ENCODE peak calls at places on chromosomes 6 and 20, in six cellular contexts. A is pancreas, X is fibroblast of lung, K is right cardiac atrium, Y is GM23338, L is IMR-90. J is an unnamed sample. For H3K27me3, the result is how much of the 10 kb centered on the place peaks cover.

GRCh38 chr20:39290575-39290974 is 328.4 kb downstream of the DHX35 start:
- DNase-seq in K (no peak), L (no peak), Y (peak), A (no peak), X (no peak), J (no peak)

GRCh38 chr6:52371656-52372151 is 9.8 kb downstream of the PAQR8 start:
- DNase-seq in L (no peak), A (no peak), Y (no peak), X (peak), K (no peak), J (peak)

GRCh38 chr6:125102901-125103300 is 50.7 kb upstream of the TPD52L1 start:
- DNase-seq in K (no peak), L (peak), Y (no peak), A (no peak), X (peak), J (no peak)

GRCh38 chr20:22720206-22720605 is 135.8 kb upstream of the FOXA2 start:
- DNase-seq in K (no peak), X (no peak), L (no peak), A (no peak), Y (no peak), J (no peak)

GRCh38 chr6:137927777-137928218 is 60.7 kb downstream of the TNFAIP3 start:
- DNase-seq in Y (no peak), L (peak), X (peak), A (no peak), K (peak), J (peak)

GRCh38 chr6:18260448-18261106 is 3.8 kb downstream of the DEK start:
- DNase-seq in L (peak), A (no peak), X (peak), K (peak), Y (no peak), J (no peak)

GRCh38 chr6:35474978-35475570 is 6.9 kb downstream of the RPL10A start:
- DNase-seq in X (no peak), A (no peak), K (no peak), Y (no peak), L (no peak), J (no peak)

GRCh38 chr6:154969796-154970195 is 25.3 kb upstream of the TIAM2 start:
- DNase-seq in Y (no peak), L (no peak), X (peak), A (no peak), K (no peak), J (peak)

GRCh38 chr6:72530152-72530551 is 91.7 kb upstream of the KCNQ5 start:
- DNase-seq in X (no peak), A (no peak), K (no peak), Y (no peak), L (no peak), J (no peak)

GRCh38 chr6:26152226-26153101 is 65.2 kb downstream of the HFE start:
- DNase-seq in X (no peak), Y (no peak), K (no peak), A (no peak), L (no peak), J (peak)

GRCh38 chr6:105373481-105373880 is 29.4 kb downstream of the PREP start:
- DNase-seq in K (no peak), L (no peak), A (no peak), Y (no peak), X (no peak), J (no peak)

GRCh38 chr6:168737481-168737880 is 296.5 kb downstream of the SMOC2 start:
- DNase-seq in X (no peak), A (no peak), Y (peak), K (no peak), L (no peak), J (no peak)

GRCh38 chr6:50850860-50851259 is 32.2 kb downstream of the TFAP2B start:
- DNase-seq in K (no peak), A (no peak), X (no peak), L (no peak), Y (no peak), J (no peak)

GRCh38 chr20:25242231-25242630 is 5.7 kb upstream of the PYGB start:
- DNase-seq in K (no peak), L (no peak), Y (no peak), X (no peak), A (no peak), J (no peak)

GRCh38 chr6:149847943-149848267 is 16.3 kb downstream of the LRP11 start:
- DNase-seq in K (no peak), L (no peak), Y (no peak), A (no peak), X (no peak), J (no peak)

GRCh38 chr6:31114540-31114876 is at the start of gene PSORS1C1:
- DNase-seq in Y (peak), L (peak), K (peak), A (peak), X (peak), J (peak)

GRCh38 chr20:46895906-46896242 is 1.2 kb downstream of the EYA2 start:
- DNase-seq in X (no peak), L (no peak), A (no peak), Y (no peak), K (no peak), J (no peak)

GRCh38 chr6:144417686-144418085 is 132.6 kb downstream of the UTRN start:
- DNase-seq in K (no peak), A (no peak), Y (no peak), L (peak), X (no peak), J (no peak)

GRCh38 chr20:40868568-40869223 is 159.9 kb upstream of the TOP1 start:
- DNase-seq in A (peak), K (peak), X (peak), Y (no peak), L (peak), J (no peak)

GRCh38 chr6:11500008-11500407 is 37.5 kb upstream of the TMEM170B start:
- DNase-seq in L (peak), A (no peak), Y (no peak), X (peak), K (no peak), J (no peak)

GRCh38 chr20:25408170-25408547 is 686 bp downstream of the GINS1 start:
- DNase-seq in L (no peak), A (no peak), Y (no peak), X (no peak), K (no peak), J (no peak)

GRCh38 chr6:75041381-75041780 is 164.5 kb downstream of the COL12A1 start:
- DNase-seq in K (no peak), X (no peak), Y (no peak), L (no peak), A (no peak), J (no peak)

GRCh38 chr20:48718914-48719578 is 108.8 kb downstream of the PREX1 start:
- DNase-seq in A (no peak), L (no peak), X (no peak), K (no peak), Y (no peak), J (peak)
- H3K27ac ChIP-seq in A (no peak), L (no peak), X (no peak), K (no peak), Y (no peak), J (no peak)

GRCh38 chr20:56933331-56933698 is 304.2 kb downstream of the TFAP2C start:
- DNase-seq in Y (no peak), K (no peak), L (no peak), X (no peak), A (no peak), J (no peak)
- H3K27me3 ChIP-seq in Y (under half), K (under half), L (under half), X (under half), A (under half), J (under half)

GRCh38 chr6:57048577-57048976 is 2.1 kb downstream of the KIAA1586 start:
- DNase-seq in Y (no peak), L (peak), K (no peak), X (no peak), A (no peak), J (no peak)
- H3K4me3 ChIP-seq in Y (peak), L (peak), K (no peak), X (peak), A (no peak), J (no peak)

GRCh38 chr6:135870722-135871121 is 19.2 kb downstream of the PDE7B start:
- DNase-seq in Y (no peak), X (peak), K (no peak), A (no peak), L (peak), J (no peak)
- H3K27ac ChIP-seq in Y (no peak), X (no peak), K (no peak), A (no peak), L (peak), J (no peak)

GRCh38 chr6:43277643-43278523 is 20.2 kb upstream of the SLC22A7 start:
- DNase-seq in L (peak), A (no peak), K (no peak), X (no peak), Y (no peak), J (peak)
- H3K27me3 ChIP-seq in L (under half), A (under half), K (under half), X (under half), Y (under half), J (under half)

GRCh38 chr6:117547688-117548621 is 54.4 kb downstream of the GOPC start:
- DNase-seq in L (peak), Y (peak), K (peak), A (peak), X (peak), J (no peak)
- H3K4me3 ChIP-seq in L (no peak), Y (peak), K (peak), A (peak), X (no peak), J (no peak)

GRCh38 chr20:43959079-43959919 is 44.6 kb downstream of the TOX2 start:
- DNase-seq in L (no peak), X (peak), Y (no peak), A (peak), K (no peak), J (peak)

GRCh38 chr20:43959920-43960227 is 45.2 kb downstream of the TOX2 start:
- DNase-seq in Y (no peak), K (no peak), X (no peak), L (no peak), A (no peak), J (no peak)

GRCh38 chr20:43961541-43962471 is 47.2 kb downstream of the TOX2 start:
- DNase-seq in A (no peak), L (no peak), X (no peak), K (no peak), Y (peak), J (no peak)

GRCh38 chr20:43961116-43961515 is 46.5 kb downstream of the TOX2 start:
- DNase-seq in L (no peak), K (no peak), A (no peak), X (no peak), Y (no peak), J (no peak)

DNA sequence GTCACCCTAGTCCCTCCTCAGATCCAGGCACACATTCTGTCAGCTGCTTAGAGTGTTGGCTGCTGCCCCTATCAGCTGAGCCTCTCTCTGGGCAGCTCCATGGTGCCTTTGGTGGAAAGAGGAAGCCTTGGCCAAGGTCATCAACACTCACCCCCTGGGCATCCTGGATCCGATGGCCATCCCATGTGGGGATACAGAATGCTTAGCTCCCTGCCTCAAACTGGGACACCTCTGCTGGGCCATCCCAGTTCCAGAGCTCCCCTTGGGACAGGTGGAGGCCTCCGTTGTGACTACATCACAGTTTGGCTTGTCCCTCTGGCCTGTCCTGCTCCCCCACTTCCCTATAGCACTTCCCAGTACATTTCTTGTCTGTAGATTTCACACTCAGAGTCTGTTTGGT is 45.6 kb downstream of the TOX2 start:
- DNase-seq in K (no peak), X (no peak), A (no peak), Y (no peak), L (no peak), J (no peak)
- H3K27ac ChIP-seq in K (no peak), X (no peak), A (no peak), Y (no peak), L (no peak), J (no peak)

GRCh38 chr20:61908057-61909026 is 157.3 kb downstream of the TAF4 start:
- DNase-seq in K (peak), A (no peak), X (no peak), Y (no peak), L (no peak), J (no peak)

GRCh38 chr20:61907081-61907891 is 158.4 kb downstream of the TAF4 start:
- DNase-seq in X (no peak), Y (no peak), L (no peak), K (peak), A (no peak), J (no peak)

GRCh38 chr20:61911824-61912223 is 153.9 kb downstream of the TAF4 start:
- DNase-seq in X (no peak), Y (no peak), K (no peak), L (no peak), A (no peak), J (no peak)

GRCh38 chr20:61909028-61909427 is 156.7 kb downstream of the TAF4 start:
- DNase-seq in Y (no peak), A (no peak), K (peak), L (no peak), X (no peak), J (no peak)

GRCh38 chr20:61909821-61910220 is 155.9 kb downstream of the TAF4 start:
- DNase-seq in L (no peak), K (peak), A (no peak), X (no peak), Y (no peak), J (no peak)
- H3K27me3 ChIP-seq in L (under half), K (under half), A (under half), X (under half), Y (under half), J (under half)

GRCh38 chr6:47160702-47161101 is 118.6 kb upstream of the ADGRF1 start:
- DNase-seq in L (no peak), K (no peak), Y (no peak), A (no peak), X (no peak), J (no peak)

GRCh38 chr6:47159763-47160162 is 117.6 kb upstream of the ADGRF1 start:
- DNase-seq in A (no peak), L (no peak), Y (no peak), X (no peak), K (no peak), J (no peak)

GRCh38 chr6:47162793-47163192 is 120.7 kb upstream of the ADGRF1 start:
- DNase-seq in K (no peak), Y (no peak), A (no peak), X (no peak), L (no peak), J (no peak)

GRCh38 chr6:47162231-47162630 is 120.1 kb upstream of the ADGRF1 start:
- DNase-seq in Y (no peak), A (no peak), L (no peak), X (no peak), K (no peak), J (no peak)

DNA sequence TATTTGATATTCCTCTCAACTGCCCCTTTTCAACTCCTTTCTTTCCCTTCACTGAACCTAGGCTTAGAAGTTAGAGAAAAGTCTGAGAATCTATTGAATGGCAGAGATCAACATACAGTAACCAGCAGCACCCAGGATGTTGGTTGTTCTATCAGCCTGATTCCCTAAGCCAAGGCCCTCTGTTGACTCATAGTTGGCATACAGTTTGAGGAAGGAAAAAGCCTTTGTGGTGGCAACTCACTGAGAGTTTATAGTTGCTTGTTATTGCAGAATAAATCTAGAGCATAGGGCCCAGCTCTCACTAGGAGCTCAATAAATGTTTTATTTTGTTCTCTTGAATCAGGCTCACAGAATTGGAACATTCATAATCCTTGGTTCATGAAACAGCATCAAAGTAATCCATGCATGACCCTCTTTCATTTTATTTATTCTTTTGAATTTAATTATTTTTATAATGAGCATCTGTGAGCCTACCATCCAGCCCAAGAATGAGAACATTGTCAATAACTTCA is 119.1 kb upstream of the ADGRF1 start:
- DNase-seq in X (peak), L (peak), A (peak), K (no peak), Y (no peak), J (peak)
- H3K4me3 ChIP-seq in X (no peak), L (no peak), A (no peak), K (no peak), Y (no peak), J (no peak)

DNA sequence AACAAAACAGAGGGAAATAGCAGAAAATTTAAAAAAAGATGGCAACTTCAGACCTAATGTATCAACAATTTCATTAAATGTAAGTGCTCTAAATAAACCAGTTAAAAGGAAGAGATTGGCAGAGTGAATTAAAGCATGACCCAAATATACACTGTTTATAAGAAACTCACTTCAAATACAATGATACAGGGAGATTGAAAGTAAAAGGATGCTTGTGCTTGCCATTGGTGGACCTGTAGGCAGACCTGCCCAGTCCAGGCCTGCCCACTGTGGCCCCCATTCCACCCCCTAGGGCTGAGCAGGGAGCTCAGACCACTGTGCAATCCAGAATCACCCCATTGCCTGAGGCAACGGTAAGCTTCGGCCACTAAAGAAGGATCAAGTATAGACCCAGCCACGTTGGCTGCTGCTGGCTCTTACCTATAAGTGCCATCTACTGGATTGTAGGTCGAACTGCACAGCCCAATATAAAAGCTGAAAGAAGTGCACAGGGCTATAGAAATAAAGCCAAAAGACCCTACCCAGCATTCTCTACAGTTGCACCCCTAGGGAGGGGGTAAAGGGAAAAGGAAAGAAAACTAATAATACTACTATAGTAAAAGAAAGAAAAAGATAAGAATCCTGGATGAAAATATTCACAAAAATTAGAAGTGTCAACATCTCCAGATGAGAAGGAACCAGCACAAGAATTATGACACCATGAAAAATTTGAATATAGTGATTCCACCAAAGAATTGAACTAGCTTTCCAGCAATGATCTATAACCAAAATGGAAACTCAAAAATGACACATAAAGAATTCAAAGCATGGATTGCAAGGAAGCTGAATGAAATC is 36.1 kb downstream of the PSMB1 start:
- DNase-seq in L (peak), Y (peak), A (peak), X (peak), K (no peak), J (peak)
- H3K27ac ChIP-seq in L (no peak), Y (no peak), A (no peak), X (no peak), K (no peak), J (no peak)

J was measured in small intestine.